ENCODE peak calls at places on chromosomes 6 and 20, in seven cellular contexts. H is adrenal gland, E is NCI-H1436, Z is C1 segment of cervical spinal cord, F is neural crest cell, L is NCI-H2029, P is cardiac muscle cell. B is an unnamed sample.

GRCh38 chr6:165767228-165767627 is 104.2 kb upstream of the PDE10A start:
- DNase-seq in L (no peak), E (no peak), F (no peak), P (peak), Z (no peak), H (no peak), B (no peak)

GRCh38 chr6:39343461-39343870 is 21.0 kb upstream of the KCNK16 start:
- DNase-seq in F (no peak), P (no peak), Z (no peak), H (no peak), L (no peak), E (no peak), B (no peak)

GRCh38 chr20:56628015-56628872 is 862 bp upstream of the TFAP2C start:
- DNase-seq in F (peak), Z (no peak), L (no peak), H (no peak), P (peak), E (no peak), B (no peak)

GRCh38 chr6:118320652-118321051 is 227.4 kb upstream of the PLN start:
- DNase-seq in L (no peak), P (peak), Z (no peak), F (no peak), E (no peak), H (no peak), B (no peak)

GRCh38 chr20:61733891-61734732 is 331.6 kb downstream of the TAF4 start:
- DNase-seq in H (no peak), P (no peak), Z (no peak), F (no peak), E (no peak), L (no peak), B (no peak)

GRCh38 chr6:31474871-31475286 is 23.1 kb upstream of the MICB start:
- DNase-seq in Z (no peak), L (no peak), F (no peak), H (no peak), E (no peak), P (no peak), B (no peak)

GRCh38 chr6:2793491-2794151 is 28.4 kb downstream of the WRNIP1 start:
- DNase-seq in H (no peak), P (no peak), L (no peak), F (no peak), E (no peak), Z (no peak), B (no peak)

GRCh38 chr6:13355043-13355945 is 27.0 kb upstream of the TBC1D7 start:
- DNase-seq in L (no peak), E (no peak), F (no peak), P (peak), Z (no peak), H (no peak), B (no peak)

GRCh38 chr6:37547564-37548061 is 47.9 kb upstream of the CCDC167 start:
- DNase-seq in E (no peak), H (peak), P (peak), F (no peak), L (peak), Z (no peak), B (no peak)

GRCh38 chr6:106792536-106793236 is 163.3 kb downstream of the QRSL1 start:
- DNase-seq in H (no peak), L (no peak), Z (no peak), E (no peak), P (no peak), F (no peak), B (no peak)

GRCh38 chr20:58722379-58722778 is 29.8 kb downstream of the NPEPL1 start:
- DNase-seq in P (no peak), Z (no peak), H (no peak), L (no peak), E (no peak), F (no peak), B (no peak)

GRCh38 chr20:6812530-6812929 is 45.0 kb downstream of the BMP2 start:
- DNase-seq in Z (no peak), F (no peak), H (no peak), P (no peak), L (no peak), E (no peak), B (no peak)

GRCh38 chr6:98831057-98832031 is 3.0 kb upstream of the POU3F2 start:
- DNase-seq in F (no peak), P (no peak), H (no peak), L (peak), E (peak), Z (peak), B (no peak)

GRCh38 chr6:5466459-5466858 is 205.1 kb downstream of the FARS2 start:
- DNase-seq in E (no peak), L (peak), P (peak), F (no peak), Z (no peak), H (peak), B (no peak)

GRCh38 chr6:132167966-132168365 is 216.8 kb upstream of the CCN2 start:
- DNase-seq in P (no peak), L (no peak), H (no peak), E (no peak), Z (no peak), F (no peak), B (no peak)

GRCh38 chr20:34539756-34540155 is 18.8 kb upstream of the MAP1LC3A start:
- DNase-seq in H (no peak), P (no peak), L (no peak), Z (no peak), E (no peak), F (no peak), B (no peak)

GRCh38 chr6:6758915-6759654 is 170.6 kb downstream of the LY86 start:
- DNase-seq in L (peak), Z (peak), F (peak), E (peak), P (peak), H (peak), B (no peak)

GRCh38 chr6:154683756-154684523 is 49.3 kb upstream of the SCAF8 start:
- DNase-seq in P (peak), F (no peak), E (no peak), L (no peak), Z (no peak), H (no peak), B (no peak)

GRCh38 chr6:33787954-33788693 is 806 bp downstream of the LEMD2 start:
- DNase-seq in F (peak), H (peak), Z (peak), L (peak), E (no peak), P (peak), B (peak)

GRCh38 chr20:24781061-24781980 is 167.7 kb upstream of the CST7 start:
- DNase-seq in E (no peak), H (no peak), P (peak), F (no peak), Z (no peak), L (no peak), B (no peak)

GRCh38 chr20:16445482-16445881 is 127.8 kb downstream of the KIF16B start:
- DNase-seq in L (no peak), H (peak), Z (no peak), P (no peak), E (no peak), F (no peak), B (no peak)

B was measured in effector CD8-positive, alpha-beta T cell.